ENCODE peak calls at places on chromosomes 6 and 20, in seven cellular contexts. M is HCT116, C is HepG2, Y is SK-N-SH, X is GM12878, S is H1, L is K562. J is an unnamed sample.

GRCh38 chr6:33080127-33081089 is 4.6 kb downstream of the HLA-DPB1 start:
- DNase-seq in M (no peak), C (no peak), Y (peak), X (no peak), S (peak), L (peak), J (no peak)

GRCh38 chr6:110784610-110784979 is 30.7 kb downstream of the CDK19 start:
- DNase-seq in M (no peak), C (no peak), Y (no peak), X (no peak), S (no peak), L (no peak), J (no peak)

GRCh38 chr6:52399511-52400315 is 20.4 kb upstream of the EFHC1 start:
- DNase-seq in M (no peak), C (peak), Y (peak), X (no peak), S (no peak), L (peak), J (peak)

GRCh38 chr6:113170454-113170853 is 686.7 kb upstream of the MARCKS start:
- DNase-seq in M (no peak), C (no peak), Y (no peak), X (no peak), S (no peak), L (no peak), J (no peak)

GRCh38 chr6:168039849-168040248 is 39.2 kb downstream of the FRMD1 start:
- DNase-seq in M (no peak), C (no peak), Y (no peak), X (no peak), S (no peak), L (no peak), J (no peak)

GRCh38 chr6:39365281-39366074 is 43.0 kb upstream of the KCNK16 start:
- DNase-seq in M (no peak), C (no peak), Y (no peak), X (no peak), S (no peak), L (no peak), J (no peak)

GRCh38 chr20:2756056-2756611 is 44.3 kb downstream of the CPXM1 start:
- DNase-seq in M (peak), C (peak), Y (peak), X (no peak), S (peak), L (peak), J (peak)

GRCh38 chr20:33697129-33697528 is 10.9 kb upstream of the E2F1 start:
- DNase-seq in M (no peak), C (no peak), Y (peak), X (no peak), S (no peak), L (no peak), J (no peak)

GRCh38 chr20:33629533-33629932 is 32.6 kb upstream of the C20orf144 start:
- DNase-seq in M (no peak), C (no peak), Y (no peak), X (no peak), S (no peak), L (no peak), J (no peak)

GRCh38 chr20:8693709-8694108 is 375.2 kb upstream of the PLCB4 start:
- DNase-seq in M (no peak), C (no peak), Y (no peak), X (no peak), S (no peak), L (no peak), J (no peak)

GRCh38 chr6:21537660-21538059 is 55.9 kb upstream of the SOX4 start:
- DNase-seq in M (no peak), C (no peak), Y (no peak), X (no peak), S (no peak), L (no peak), J (no peak)

GRCh38 chr20:48457261-48458002 is 370.4 kb downstream of the PREX1 start:
- DNase-seq in M (no peak), C (no peak), Y (no peak), X (no peak), S (no peak), L (no peak), J (no peak)

GRCh38 chr6:110524305-110524704 is 47.9 kb upstream of the SLC22A16 start:
- DNase-seq in M (no peak), C (no peak), Y (no peak), X (no peak), S (no peak), L (no peak), J (no peak)

GRCh38 chr6:149094156-149094555 is 223.4 kb upstream of the TAB2 start:
- DNase-seq in M (no peak), C (no peak), Y (no peak), X (no peak), S (no peak), L (no peak), J (no peak)

GRCh38 chr6:73657201-73657600 is 3.4 kb upstream of the SLC17A5 start:
- DNase-seq in M (peak), C (no peak), Y (no peak), X (no peak), S (no peak), L (no peak), J (no peak)

GRCh38 chr6:158630944-158631616 is 13.5 kb downstream of the DYNLT1 start:
- DNase-seq in M (no peak), C (no peak), Y (no peak), X (no peak), S (no peak), L (no peak), J (no peak)

GRCh38 chr6:52995913-52996685 is 1.0 kb upstream of the GSTA4 start:
- DNase-seq in M (peak), C (peak), Y (peak), X (peak), S (peak), L (no peak), J (peak)

GRCh38 chr20:22963581-22963980 is 71.5 kb upstream of the SSTR4 start:
- DNase-seq in M (no peak), C (no peak), Y (no peak), X (no peak), S (no peak), L (no peak), J (no peak)

GRCh38 chr6:149846321-149846720 is 17.8 kb downstream of the LRP11 start:
- DNase-seq in M (no peak), C (no peak), Y (no peak), X (no peak), S (no peak), L (no peak), J (peak)

GRCh38 chr6:17280552-17281090 is 540 bp upstream of the RBM24 start:
- DNase-seq in M (no peak), C (no peak), Y (peak), X (no peak), S (peak), L (no peak), J (no peak)

GRCh38 chr6:110255356-110255755 is 75.1 kb downstream of the CDC40 start:
- DNase-seq in M (no peak), C (no peak), Y (no peak), X (no peak), S (peak), L (no peak), J (peak)

GRCh38 chr6:83429857-83430605 is 820 bp downstream of the ME1 start:
- DNase-seq in M (peak), C (no peak), Y (peak), X (no peak), S (no peak), L (no peak), J (no peak)

DNA sequence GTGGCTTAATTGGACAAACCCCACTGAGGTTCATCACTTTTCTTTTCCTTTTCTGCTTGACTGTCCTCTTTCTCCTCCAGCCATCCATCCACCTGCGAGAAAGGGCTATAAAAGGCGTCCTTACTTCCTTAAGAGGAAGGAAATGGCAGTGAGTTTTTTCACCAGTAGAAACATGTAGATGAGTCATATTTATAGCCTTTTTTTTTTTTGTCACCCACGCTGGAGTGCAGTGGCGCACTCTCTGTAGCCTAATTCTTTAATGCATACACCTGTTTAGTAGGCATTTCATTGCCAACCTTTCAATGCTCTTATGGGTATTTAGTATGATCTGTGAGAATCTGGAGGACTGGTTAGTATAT is 15.3 kb upstream of the IFNGR1 start:
- DNase-seq in M (no peak), C (no peak), Y (no peak), X (no peak), S (no peak), L (no peak), J (no peak)
- TF ChIP-seq JUND in M (peak), C (no peak), Y (no peak), X (peak), S (no peak), L (no peak), J (no peak)

GRCh38 chr6:156697224-156697623 is 80.0 kb upstream of the ARID1B start:
- DNase-seq in M (no peak), C (no peak), Y (no peak), X (peak), S (no peak), L (no peak), J (no peak)

GRCh38 chr6:156700440-156701057 is 76.6 kb upstream of the ARID1B start:
- DNase-seq in M (no peak), C (no peak), Y (no peak), X (no peak), S (no peak), L (no peak), J (no peak)

GRCh38 chr6:156699017-156699421 is 78.2 kb upstream of the ARID1B start:
- DNase-seq in M (no peak), C (no peak), Y (no peak), X (peak), S (no peak), L (no peak), J (no peak)

GRCh38 chr6:156695747-156696146 is 81.4 kb upstream of the ARID1B start:
- DNase-seq in M (no peak), C (no peak), Y (no peak), X (no peak), S (no peak), L (no peak), J (no peak)

GRCh38 chr6:156698239-156699016 is 78.8 kb upstream of the ARID1B start:
- DNase-seq in M (no peak), C (no peak), Y (no peak), X (peak), S (no peak), L (no peak), J (no peak)
- TF ChIP-seq JUND in M (no peak), C (no peak), Y (no peak), X (peak), S (no peak), L (no peak), J (no peak)

DNA sequence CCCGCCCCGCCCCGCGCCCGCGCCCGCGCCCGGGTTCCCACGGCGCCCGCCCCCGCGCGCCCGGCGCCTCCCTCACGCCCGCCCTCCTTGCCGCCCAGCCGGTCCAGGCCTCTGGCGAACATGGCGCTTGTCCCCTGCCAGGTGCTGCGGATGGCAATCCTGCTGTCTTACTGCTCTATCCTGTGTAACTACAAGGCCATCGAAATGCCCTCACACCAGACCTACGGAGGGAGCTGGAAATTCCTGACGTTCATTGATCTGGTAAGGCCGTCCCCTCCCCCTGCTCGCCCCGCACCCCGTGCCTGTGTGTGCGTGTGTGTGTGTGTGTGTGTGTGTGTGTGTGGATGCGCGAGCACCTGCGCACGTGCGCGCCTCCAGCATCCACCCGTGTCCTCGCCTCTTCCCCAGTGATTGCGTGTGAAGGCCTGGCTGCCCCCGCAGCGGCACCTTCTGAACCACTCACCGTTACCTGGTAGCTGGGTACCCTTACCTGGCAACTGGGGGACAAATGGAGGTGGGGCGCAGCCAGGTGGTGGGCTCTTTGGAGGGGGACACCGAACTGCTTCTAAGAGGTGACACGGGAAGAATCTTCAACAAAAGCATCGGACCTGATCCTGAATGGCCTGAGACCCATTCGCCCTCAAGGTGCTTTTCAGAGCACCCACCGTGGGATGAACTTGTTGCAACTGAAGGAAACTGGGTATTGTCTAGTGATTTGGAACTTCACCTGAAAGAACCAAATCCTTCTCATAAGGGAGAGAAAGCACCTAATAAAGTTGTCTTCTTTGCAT is at the start of gene AIG1:
- DNase-seq in M (peak), C (no peak), Y (peak), X (no peak), S (peak), L (no peak), J (no peak)
- TF ChIP-seq JUND in M (no peak), C (peak), Y (no peak), X (no peak), S (no peak), L (no peak), J (no peak)

GRCh38 chr6:1970151-1970561 is 275.2 kb downstream of the GMDS start:
- DNase-seq in M (no peak), C (no peak), Y (no peak), X (no peak), S (no peak), L (no peak), J (no peak)
- TF ChIP-seq JUND in M (no peak), C (no peak), Y (no peak), X (no peak), S (no peak), L (no peak), J (no peak)

GRCh38 chr20:59831024-59831900 is 102.2 kb downstream of the SYCP2 start:
- DNase-seq in M (no peak), C (no peak), Y (peak), X (peak), S (peak), L (no peak), J (no peak)

GRCh38 chr20:59828478-59829414 is 104.7 kb downstream of the SYCP2 start:
- DNase-seq in M (no peak), C (no peak), Y (peak), X (no peak), S (peak), L (no peak), J (no peak)

GRCh38 chr20:59830107-59831023 is 103.1 kb downstream of the SYCP2 start:
- DNase-seq in M (no peak), C (no peak), Y (peak), X (no peak), S (peak), L (no peak), J (no peak)

GRCh38 chr20:59827138-59828056 is 106.0 kb downstream of the SYCP2 start:
- DNase-seq in M (no peak), C (no peak), Y (peak), X (no peak), S (peak), L (no peak), J (no peak)

DNA sequence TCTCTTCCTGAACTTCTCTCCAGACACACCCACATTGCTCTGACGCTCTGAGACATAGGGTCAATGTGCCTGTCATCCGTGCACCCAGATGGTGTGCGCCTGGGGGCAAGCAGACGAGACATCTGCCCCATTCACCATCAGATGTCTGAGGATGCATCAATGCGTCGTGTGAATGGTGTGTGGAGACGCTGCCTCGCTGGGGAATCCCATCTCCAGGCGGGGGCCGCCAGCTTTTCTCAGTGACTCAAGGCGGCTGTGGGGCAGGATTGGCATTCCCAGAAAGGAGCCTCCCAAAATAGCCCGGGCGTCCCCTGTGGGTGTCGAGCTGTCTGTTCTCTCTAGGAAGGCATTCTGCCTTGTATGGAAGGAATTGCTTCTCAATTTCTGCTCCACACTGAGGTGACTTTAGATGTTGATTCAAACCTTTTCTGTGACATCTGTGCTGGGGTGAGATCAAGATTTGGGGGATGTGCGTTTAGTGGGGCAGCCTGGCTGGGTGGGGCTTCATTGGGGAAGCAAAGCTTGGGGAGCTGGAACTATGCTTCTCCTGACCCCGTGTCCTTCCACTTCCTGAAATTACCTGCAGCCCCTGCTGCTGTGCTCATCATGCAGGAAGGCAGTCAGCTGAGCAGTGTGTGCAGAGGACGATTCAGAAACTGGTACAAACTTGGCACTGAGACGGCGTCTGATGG is 103.9 kb downstream of the SYCP2 start:
- DNase-seq in M (no peak), C (no peak), Y (no peak), X (no peak), S (peak), L (no peak), J (no peak)
- TF ChIP-seq JUND in M (no peak), C (no peak), Y (no peak), X (no peak), S (no peak), L (no peak), J (no peak)

GRCh38 chr6:134830945-134831344 is 119.0 kb downstream of the ALDH8A1 start:
- DNase-seq in M (no peak), C (peak), Y (no peak), X (no peak), S (no peak), L (no peak), J (no peak)

GRCh38 chr6:134828641-134829040 is 121.3 kb downstream of the ALDH8A1 start:
- DNase-seq in M (no peak), C (no peak), Y (no peak), X (no peak), S (no peak), L (no peak), J (no peak)

GRCh38 chr6:134830194-134830593 is 119.7 kb downstream of the ALDH8A1 start:
- DNase-seq in M (no peak), C (no peak), Y (no peak), X (no peak), S (no peak), L (no peak), J (no peak)

GRCh38 chr6:134823635-134824034 is 126.3 kb downstream of the ALDH8A1 start:
- DNase-seq in M (no peak), C (no peak), Y (no peak), X (no peak), S (no peak), L (no peak), J (no peak)

GRCh38 chr6:134826889-134827737 is 122.8 kb downstream of the ALDH8A1 start:
- DNase-seq in M (no peak), C (no peak), Y (no peak), X (no peak), S (no peak), L (no peak), J (no peak)
- TF ChIP-seq JUND in M (no peak), C (no peak), Y (peak), X (no peak), S (no peak), L (no peak), J (no peak)